ENCODE peak calls at places on chromosome 13, in ten cellular contexts. Q is SK-N-SH, G is sigmoid colon, Z is A549, V is pancreas, I is ascending aorta, T is Peyer's patch, C is uterus, M is heart left ventricle, S is spleen. A is an unnamed sample.

GRCh38 chr13:98416408-98416807 is 160.5 kb downstream of the STK24 start:
- DNase-seq in T (peak; percentile 61), C (no peak), G (no peak), Z (no peak), I (no peak), V (peak; percentile 74), Q (no peak), S (no peak), M (no peak), A (peak; percentile 87)

GRCh38 chr13:100540621-100541020 is 48.0 kb downstream of the GGACT start:
- DNase-seq in Z (no peak), Q (no peak), C (no peak), G (peak; percentile 52), V (no peak), T (peak; percentile 6), M (no peak), S (no peak), I (no peak), A (peak; percentile 32)

GRCh38 chr13:91774397-91774796 is 376.0 kb downstream of the GPC5 start:
- DNase-seq in Z (no peak), S (no peak), C (no peak), V (no peak), M (no peak), I (no peak), Q (no peak), T (no peak), G (no peak), A (no peak)

GRCh38 chr13:98089246-98089645 is 53.6 kb upstream of the FARP1 start:
- DNase-seq in T (no peak), M (no peak), Z (no peak), Q (no peak), S (no peak), G (no peak), V (no peak), I (no peak), C (no peak), A (no peak)

GRCh38 chr13:96294930-96295657 is 205.2 kb downstream of the HS6ST3 start:
- DNase-seq in Q (no peak), V (no peak), Z (no peak), M (no peak), G (no peak), I (no peak), C (no peak), S (no peak), T (no peak), A (no peak)

GRCh38 chr13:20174656-20175405 is 14.0 kb upstream of the GJA3 start:
- DNase-seq in V (peak; percentile 65), C (peak; percentile 61), T (peak; percentile 79), Q (no peak), M (peak; percentile 82), I (peak; percentile 91), Z (peak; percentile 84), G (peak; percentile 82), S (no peak), A (peak; percentile 94)

GRCh38 chr13:109447667-109448066 is 338.7 kb downstream of the IRS2 start:
- DNase-seq in V (no peak), M (no peak), Q (no peak), C (no peak), T (no peak), I (no peak), G (no peak), Z (peak; percentile 8), S (no peak), A (no peak)

GRCh38 chr13:101291216-101291615 is 125.1 kb downstream of the NALCN start:
- DNase-seq in C (no peak), Q (no peak), S (no peak), T (no peak), Z (no peak), I (no peak), V (no peak), G (no peak), M (no peak), A (no peak)

GRCh38 chr13:101115762-101116161 is 300.5 kb downstream of the NALCN start:
- DNase-seq in S (no peak), M (no peak), V (no peak), Z (peak; percentile 13), C (no peak), Q (no peak), T (no peak), G (no peak), I (no peak), A (no peak)

GRCh38 chr13:99352351-99353271 is 45.4 kb upstream of the GPR183 start:
- DNase-seq in T (no peak), C (no peak), M (no peak), S (no peak), G (no peak), Z (no peak), I (no peak), V (no peak), Q (no peak), A (no peak)

GRCh38 chr13:39347926-39348901 is 254.8 kb downstream of the LHFPL6 start:
- DNase-seq in S (no peak), I (no peak), M (peak; percentile 86), Q (no peak), C (no peak), V (no peak), Z (no peak), G (no peak), T (no peak), A (no peak)

GRCh38 chr13:39353988-39354387 is 249.0 kb downstream of the LHFPL6 start:
- DNase-seq in V (no peak), I (no peak), S (no peak), Q (no peak), C (no peak), G (no peak), M (no peak), Z (no peak), T (no peak), A (no peak)

GRCh38 chr13:39350461-39350881 is 252.5 kb downstream of the LHFPL6 start:
- DNase-seq in Q (no peak), G (no peak), Z (no peak), V (no peak), C (no peak), S (no peak), T (no peak), M (peak; percentile 45), I (no peak), A (no peak)

DNA sequence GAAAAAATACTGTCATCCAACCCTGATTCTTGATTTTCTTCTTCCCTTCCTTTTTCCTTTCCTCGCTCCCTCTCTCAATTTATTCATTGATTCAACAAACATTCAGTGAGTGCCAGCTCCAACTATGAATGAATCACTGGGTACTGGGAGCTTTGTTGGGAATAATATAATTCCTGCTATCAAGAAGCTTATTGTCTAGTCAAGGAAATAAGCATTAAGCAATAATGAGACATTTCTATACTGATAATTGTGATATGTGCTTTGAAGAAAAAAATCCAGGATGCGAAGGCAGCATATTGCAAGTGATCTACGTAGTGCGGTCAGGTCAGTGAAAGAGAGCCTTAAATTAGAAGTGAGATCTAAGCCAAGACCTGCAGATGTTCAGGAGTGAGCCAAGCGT is 253.6 kb downstream of the LHFPL6 start:
- DNase-seq in S (no peak), G (no peak), Q (no peak), V (no peak), I (no peak), M (no peak), T (no peak), C (no peak), Z (no peak), A (no peak)
- TF ChIP-seq CTCF in S (no peak), G (no peak), Q (no peak), V (no peak), I (no peak), M (no peak), T (no peak), C (no peak), Z (no peak), A (no peak)

DNA sequence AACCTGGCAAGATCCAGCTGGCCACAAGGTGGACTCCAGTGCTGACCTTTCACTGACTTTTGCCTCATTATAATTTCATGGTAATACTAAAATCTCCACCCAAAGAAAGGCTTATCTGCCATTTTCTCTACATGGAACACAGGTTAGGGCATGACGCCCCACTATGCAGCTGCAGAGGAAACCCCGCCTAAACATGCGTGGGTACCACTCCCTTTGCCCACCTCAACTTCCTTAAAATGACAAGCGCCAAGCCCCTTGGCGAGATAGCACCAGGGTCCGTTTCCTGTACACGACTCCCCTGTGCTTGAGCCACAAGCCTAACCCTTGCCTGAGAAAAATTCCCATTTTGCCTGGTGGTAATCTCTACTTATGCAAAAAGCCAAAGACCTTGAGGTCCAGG is 36.0 kb upstream of the PABPC3 start:
- DNase-seq in S (no peak), C (no peak), I (no peak), M (no peak), T (no peak), Q (no peak), G (no peak), V (no peak), Z (no peak), A (no peak)
- H3K4me1 ChIP-seq in S (no peaks in the 10 kb centered on the region), C (no peaks in the 10 kb centered on the region), I (no peaks in the 10 kb centered on the region), M (no peaks in the 10 kb centered on the region), T (no peaks in the 10 kb centered on the region), Q (no peaks in the 10 kb centered on the region), G (no peaks in the 10 kb centered on the region), V (no peaks in the 10 kb centered on the region), Z (no peaks in the 10 kb centered on the region), A (no peaks in the 10 kb centered on the region)

DNA sequence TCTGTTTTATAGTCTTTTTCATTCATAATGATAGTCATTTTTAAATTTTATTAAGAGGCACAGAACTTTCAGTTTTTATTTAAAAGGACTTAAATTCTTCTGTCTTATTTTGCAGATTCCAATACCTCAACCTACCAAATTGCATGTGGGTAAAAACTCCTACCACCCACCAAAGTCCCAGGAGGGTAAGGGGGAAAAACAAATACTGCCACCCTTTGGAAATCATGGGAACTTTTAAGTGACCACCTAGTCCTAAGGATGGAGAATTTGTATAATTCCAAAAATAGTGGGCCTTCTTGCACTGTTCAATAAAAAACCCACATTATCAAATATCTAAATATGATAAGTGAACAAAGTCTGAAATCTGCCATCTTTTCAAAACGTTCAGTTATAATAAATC is 9.7 kb downstream of the SUPT20H start:
- DNase-seq in S (no peak), Z (no peak), C (no peak), T (no peak), G (no peak), I (no peak), V (no peak), Q (no peak), M (no peak), A (no peak)
- TF ChIP-seq CTCF in S (no peak), Z (no peak), C (no peak), T (no peak), G (no peak), I (no peak), V (no peak), Q (peak; percentile 33), M (no peak), A (no peak)

DNA sequence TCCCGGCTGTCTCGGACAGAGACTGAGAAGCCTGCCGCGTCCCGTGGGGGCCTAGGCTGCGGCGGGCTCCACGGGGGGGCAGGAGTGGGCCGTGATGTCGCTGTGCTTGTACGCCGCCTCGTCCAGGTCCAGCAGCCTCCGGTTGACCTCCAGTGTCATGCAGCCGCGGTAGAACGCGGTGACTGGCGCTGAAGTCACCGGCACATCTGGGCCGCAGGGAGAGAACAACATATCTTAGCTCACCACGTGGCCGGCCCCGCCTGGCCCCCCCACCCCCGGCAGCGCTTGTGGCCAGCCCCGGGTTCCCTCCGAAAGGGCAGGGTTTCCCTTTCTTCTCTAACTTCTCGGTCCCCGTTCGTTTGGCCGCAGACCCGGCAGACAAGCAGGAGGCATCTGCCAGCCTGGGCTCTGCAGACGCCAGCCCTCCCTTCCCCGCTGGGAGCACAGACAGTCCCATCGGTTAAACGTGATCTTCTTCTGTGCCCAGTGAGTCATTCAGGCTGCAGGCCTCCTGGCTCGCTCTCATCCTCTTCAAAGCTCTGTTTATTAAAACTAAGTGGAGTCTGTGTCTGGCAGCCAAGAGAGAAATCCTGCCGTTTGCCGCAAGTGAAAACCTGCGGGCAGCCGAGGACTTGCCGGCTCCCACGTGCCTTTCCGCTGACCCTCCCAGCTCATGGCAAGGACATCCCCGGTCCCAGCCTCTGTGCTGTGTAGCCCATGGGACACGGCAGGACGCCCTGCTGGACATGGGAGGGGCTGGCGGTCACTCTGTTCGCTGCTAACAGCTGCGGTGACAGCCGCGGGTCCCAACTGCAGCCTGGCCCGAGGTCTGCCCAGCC is 42.8 kb downstream of the GAS6 start:
- DNase-seq in M (peak; percentile 88), V (no peak), G (peak; percentile 96), S (peak; percentile 79), C (peak; percentile 87), Q (peak; percentile 91), Z (peak; percentile 69), I (peak; percentile 87), T (no peak), A (no peak)
- H3K4me1 ChIP-seq in M (peaks cover 53% of the 10 kb centered on the region), V (peaks cover 4% of the 10 kb centered on the region), G (peaks cover 57% of the 10 kb centered on the region), S (peaks cover 56% of the 10 kb centered on the region), C (peaks cover 11% of the 10 kb centered on the region), Q (peaks cover 28% of the 10 kb centered on the region), Z (peaks cover 30% of the 10 kb centered on the region), I (peaks cover 27% of the 10 kb centered on the region), T (no peaks in the 10 kb centered on the region), A (peaks cover 21% of the 10 kb centered on the region)

A was measured in kidney.